ENCODE peak calls at places on chromosome 12, in eight cellular contexts. F is neural crest cell; R is cardiac muscle cell; G is CD4-positive, alpha-beta T cell; N is fibroblast of mammary gland; M is cardiac fibroblast; H is HFFc6; Q is upper lobe of right lung. T is an unnamed sample.

GRCh38 chr12:85823436-85824179 is 12.6 kb downstream of the RASSF9 start:
- DNase-seq in N (peak; percentile 67), Q (no peak), F (no peak), H (peak; percentile 33), M (peak; percentile 63), G (no peak), R (no peak), T (no peak)

GRCh38 chr12:69936214-69936731 is 111.2 kb downstream of the MYRFL start:
- DNase-seq in N (no peak), Q (peak; percentile 62), M (no peak), R (no peak), F (no peak), G (no peak), H (no peak), T (no peak)

GRCh38 chr12:68331500-68331868 is 678 bp downstream of the MDM1 start:
- DNase-seq in F (no peak), R (no peak), Q (no peak), N (no peak), H (no peak), G (no peak), M (no peak), T (no peak)

GRCh38 chr12:52617403-52617785 is 965 bp downstream of the KRT73 start:
- DNase-seq in F (no peak), G (no peak), H (no peak), N (no peak), R (no peak), Q (no peak), M (no peak), T (no peak)

GRCh38 chr12:102527256-102527720 is 46.9 kb upstream of the IGF1 start:
- DNase-seq in N (peak; percentile 87), Q (no peak), F (no peak), H (peak; percentile 90), M (peak; percentile 48), R (no peak), G (no peak), T (no peak)

GRCh38 chr12:70598467-70599194 is 38.6 kb downstream of the PTPRB start:
- DNase-seq in G (no peak), Q (no peak), F (no peak), N (no peak), R (peak; percentile 22), H (no peak), M (peak; percentile 38), T (no peak)

GRCh38 chr12:131139363-131140068 is 185.8 kb downstream of the ADGRD1 start:
- DNase-seq in Q (peak; percentile 61), G (no peak), F (no peak), H (no peak), N (no peak), M (no peak), R (no peak), T (no peak)

GRCh38 chr12:116813271-116814041 is 67.8 kb downstream of the HRK start:
- DNase-seq in R (no peak), N (no peak), H (peak; percentile 4), F (no peak), G (no peak), M (no peak), Q (peak; percentile 30), T (no peak)

GRCh38 chr12:126667340-126667739 is 1599.6 kb upstream of the TMEM132C start:
- DNase-seq in R (no peak), Q (no peak), M (peak; percentile 91), N (peak; percentile 87), G (no peak), F (no peak), H (peak; percentile 73), T (no peak)

GRCh38 chr12:94666158-94666557 is 15.8 kb upstream of the TMCC3 start:
- DNase-seq in G (no peak), F (no peak), H (no peak), N (no peak), R (no peak), M (no peak), Q (no peak), T (no peak)

GRCh38 chr12:108047130-108047550 is 81.9 kb upstream of the WSCD2 start:
- DNase-seq in F (no peak), G (no peak), Q (no peak), R (no peak), H (no peak), N (no peak), M (peak; percentile 4), T (no peak)

GRCh38 chr12:14756331-14757143 is 46.7 kb downstream of the WBP11 start:
- DNase-seq in G (no peak), H (no peak), R (peak; percentile 63), M (no peak), N (no peak), Q (no peak), F (peak; percentile 22), T (no peak)

GRCh38 chr12:2691001-2691339 is 103.8 kb upstream of the FKBP4 start:
- DNase-seq in G (peak; percentile 51), N (peak; percentile 31), Q (no peak), F (peak; percentile 55), H (no peak), R (peak; percentile 30), M (no peak), T (no peak)

GRCh38 chr12:34400423-34400881 is 378.2 kb downstream of the ALG10 start:
- DNase-seq in F (no peak), M (no peak), N (no peak), R (no peak), H (no peak), Q (no peak), G (no peak), T (peak; percentile 7)

GRCh38 chr12:76216585-76217472 is 131.4 kb downstream of the BBS10 start:
- DNase-seq in M (no peak), H (no peak), F (no peak), N (peak; percentile 32), R (no peak), G (no peak), Q (no peak), T (no peak)

GRCh38 chr12:56589783-56590182 is 40.3 kb downstream of the BAZ2A start:
- DNase-seq in M (no peak), G (no peak), R (no peak), H (no peak), F (no peak), Q (no peak), N (no peak), T (no peak)
- TF ChIP-seq CTCF in M (no peak), G (no peak), R (no peak), H (no peak), F (no peak), Q (no peak), N (no peak), T (no peak)

GRCh38 chr12:169528-170360 is 44.2 kb downstream of the SLC6A12 start:
- DNase-seq in Q (no peak), F (no peak), M (no peak), R (no peak), G (no peak), H (no peak), N (no peak), T (no peak)
- TF ChIP-seq CTCF in Q (no peak), F (peak; percentile 49), M (peak; percentile 12), R (peak; percentile 8), G (no peak), H (peak; percentile 64), N (no peak), T (no peak)

DNA sequence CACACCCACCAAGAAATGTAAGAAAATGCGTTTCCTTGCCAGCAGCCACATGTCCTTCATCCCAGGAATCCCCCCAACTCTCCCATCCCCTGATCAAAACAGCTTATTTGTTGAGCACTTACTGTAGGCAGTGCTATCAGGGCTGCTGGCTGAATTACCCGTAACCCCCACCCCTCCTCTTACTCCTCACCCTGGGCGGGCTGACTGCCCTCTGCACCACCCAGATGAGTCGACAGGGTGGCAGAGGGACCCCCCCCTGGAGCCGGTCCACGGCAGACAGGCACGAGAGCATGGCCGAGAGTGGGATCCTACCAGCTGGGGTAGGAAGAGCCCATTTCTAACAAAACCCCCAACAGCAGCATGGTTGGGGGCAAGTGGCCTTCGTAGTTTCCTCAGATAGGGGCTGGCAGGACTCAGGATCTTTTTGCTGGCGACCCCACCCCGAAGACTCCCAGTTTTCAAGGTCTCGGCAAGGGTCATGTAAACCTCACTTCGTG is 1.1 kb upstream of the RHOF start:
- DNase-seq in F (no peak), M (no peak), R (no peak), H (no peak), G (no peak), N (no peak), Q (peak; percentile 77), T (peak; percentile 54)
- TF ChIP-seq CTCF in F (no peak), M (no peak), R (no peak), H (no peak), G (peak; percentile 44), N (no peak), Q (no peak), T (no peak)

GRCh38 chr12:109802828-109803227 is 30.4 kb downstream of the TRPV4 start:
- DNase-seq in H (no peak), N (no peak), R (no peak), F (no peak), Q (no peak), G (no peak), M (no peak), T (no peak)

GRCh38 chr12:109807954-109808353 is 25.2 kb downstream of the TRPV4 start:
- DNase-seq in N (no peak), Q (no peak), M (no peak), H (no peak), F (no peak), G (no peak), R (no peak), T (no peak)

GRCh38 chr12:109808876-109809646 is 24.1 kb downstream of the TRPV4 start:
- DNase-seq in Q (no peak), G (no peak), N (no peak), R (no peak), M (no peak), F (no peak), H (no peak), T (no peak)

GRCh38 chr12:109803678-109804077 is 29.5 kb downstream of the TRPV4 start:
- DNase-seq in M (no peak), H (no peak), F (no peak), G (no peak), N (no peak), Q (no peak), R (no peak), T (no peak)

DNA sequence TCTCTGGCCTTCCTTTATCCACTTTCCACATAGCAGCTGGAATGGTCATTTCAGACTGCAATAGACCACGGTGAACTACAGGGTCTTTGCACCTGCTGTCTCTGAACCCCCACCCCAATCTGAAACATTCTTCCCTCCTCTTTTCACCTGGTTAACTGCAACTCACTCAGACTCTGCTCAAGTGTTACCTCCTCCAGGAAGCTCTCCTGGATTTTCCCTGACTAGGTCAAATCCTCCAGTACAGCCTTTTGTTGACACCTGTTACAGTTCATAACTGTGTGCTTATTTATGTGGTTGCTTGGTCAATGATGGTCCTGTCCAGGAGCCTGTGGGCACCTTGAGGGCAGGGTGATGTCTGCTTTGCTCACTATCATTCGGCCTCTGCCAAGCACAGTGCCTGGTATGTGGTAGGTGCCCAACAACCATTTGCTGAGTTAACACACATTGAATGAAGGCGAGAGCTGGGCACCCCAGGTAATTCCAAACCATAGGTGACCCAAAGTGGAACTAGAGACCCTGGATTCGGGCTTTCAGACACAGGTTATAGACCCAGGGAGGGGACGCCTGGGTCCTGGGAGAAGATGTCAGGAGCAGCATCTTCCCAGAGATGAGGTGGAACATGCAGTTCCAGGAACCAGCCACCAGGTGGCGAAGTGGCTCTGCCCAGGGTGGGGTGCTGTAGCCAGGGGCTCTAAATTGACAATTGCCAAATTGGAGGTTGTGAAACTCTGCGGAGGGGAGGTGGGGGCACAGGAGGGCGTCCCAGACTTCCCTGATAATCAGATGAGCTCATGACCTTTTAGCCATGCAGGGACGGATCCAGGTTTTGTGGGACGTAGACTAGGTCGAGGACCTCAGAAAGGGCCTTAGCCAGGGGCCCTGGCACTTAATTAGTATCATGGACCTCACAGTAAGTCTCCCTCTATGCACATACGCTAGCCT is 28.1 kb downstream of the TRPV4 start:
- DNase-seq in F (peak; percentile 68), H (peak; percentile 37), Q (peak; percentile 82), G (peak; percentile 62), N (peak; percentile 47), M (peak; percentile 64), R (peak; percentile 60), T (peak; percentile 59)
- TF ChIP-seq CTCF in F (peak; percentile 97), H (peak; percentile 100), Q (peak; percentile 98), G (peak; percentile 97), N (peak; percentile 97), M (peak; percentile 99), R (peak; percentile 99), T (peak; percentile 98)

T was measured in heart left ventricle.